ENCODE peak calls at places on chromosomes 3 and 15, in six cellular contexts. Q is neuronal stem cell; D is CD4-positive, CD25-positive, alpha-beta regulatory T cell; F is ovary; E is AG04450; V is brain microvascular endothelial cell. S is an unnamed sample.

GRCh38 chr3:75171632-75172230 is 492.4 kb upstream of the FRG2C start:
- DNase-seq in Q (no peak), D (no peak), F (no peak), E (no peak), V (no peak), S (no peak)

GRCh38 chr15:40045572-40046217 is 6.7 kb upstream of the SRP14 start:
- DNase-seq in Q (no peak), D (no peak), F (no peak), E (no peak), V (no peak), S (no peak)

GRCh38 chr15:82679626-82680199 is 30.0 kb downstream of the AP3B2 start:
- DNase-seq in Q (no peak), D (no peak), F (no peak), E (no peak), V (no peak), S (no peak)

GRCh38 chr15:40844543-40844981 is 714 bp downstream of the SPINT1 start:
- DNase-seq in Q (no peak), D (no peak), F (no peak), E (no peak), V (no peak), S (no peak)

GRCh38 chr15:98713585-98714001 is 65.3 kb downstream of the IGF1R start:
- DNase-seq in Q (no peak), D (no peak), F (no peak), E (no peak), V (no peak), S (no peak)

GRCh38 chr15:32718822-32719716 is 1.3 kb downstream of the GREM1 start:
- DNase-seq in Q (peak; percentile 20), D (no peak), F (no peak), E (no peak), V (no peak), S (no peak)

GRCh38 chr3:123397050-123397590 is 51.8 kb downstream of the ADCY5 start:
- DNase-seq in Q (no peak), D (no peak), F (no peak), E (no peak), V (no peak), S (no peak)

GRCh38 chr15:80418892-80419537 is 14.8 kb downstream of the ARNT2 start:
- DNase-seq in Q (no peak), D (no peak), F (no peak), E (peak; percentile 26), V (peak; percentile 36), S (no peak)

GRCh38 chr3:66638717-66639116 is 137.9 kb upstream of the LRIG1 start:
- DNase-seq in Q (no peak), D (no peak), F (no peak), E (no peak), V (no peak), S (no peak)

GRCh38 chr3:159796226-159796625 is 192.4 kb upstream of the IL12A start:
- DNase-seq in Q (no peak), D (no peak), F (no peak), E (no peak), V (no peak), S (no peak)

GRCh38 chr3:119571230-119571629 is 8.1 kb upstream of the ADPRH start:
- DNase-seq in Q (no peak), D (no peak), F (no peak), E (no peak), V (no peak), S (no peak)

GRCh38 chr3:112074616-112075497 is 11.3 kb upstream of the C3orf52 start:
- DNase-seq in Q (no peak), D (no peak), F (no peak), E (peak; percentile 83), V (peak; percentile 96), S (no peak)

GRCh38 chr3:127183931-127184869 is 8.7 kb upstream of the PRR23E start:
- DNase-seq in Q (no peak), D (no peak), F (no peak), E (no peak), V (no peak), S (no peak)

GRCh38 chr3:99651561-99651960 is 13.2 kb downstream of the COL8A1 start:
- DNase-seq in Q (no peak), D (no peak), F (peak; percentile 32), E (no peak), V (peak; percentile 85), S (no peak)

GRCh38 chr3:62332771-62333381 is 40.5 kb downstream of the FEZF2 start:
- DNase-seq in Q (peak; percentile 15), D (no peak), F (no peak), E (no peak), V (peak; percentile 19), S (no peak)

GRCh38 chr3:195756935-195757302 is 36.1 kb downstream of the MUC20 start:
- DNase-seq in Q (no peak), D (no peak), F (no peak), E (no peak), V (no peak), S (no peak)

GRCh38 chr3:195757827-195758226 is 37.0 kb downstream of the MUC20 start:
- DNase-seq in Q (no peak), D (no peak), F (no peak), E (no peak), V (no peak), S (no peak)

GRCh38 chr3:195760345-195760983 is 39.7 kb downstream of the MUC20 start:
- DNase-seq in Q (no peak), D (no peak), F (peak; percentile 56), E (no peak), V (no peak), S (no peak)

GRCh38 chr3:195757371-195757770 is 36.6 kb downstream of the MUC20 start:
- DNase-seq in Q (no peak), D (no peak), F (no peak), E (no peak), V (no peak), S (no peak)

DNA sequence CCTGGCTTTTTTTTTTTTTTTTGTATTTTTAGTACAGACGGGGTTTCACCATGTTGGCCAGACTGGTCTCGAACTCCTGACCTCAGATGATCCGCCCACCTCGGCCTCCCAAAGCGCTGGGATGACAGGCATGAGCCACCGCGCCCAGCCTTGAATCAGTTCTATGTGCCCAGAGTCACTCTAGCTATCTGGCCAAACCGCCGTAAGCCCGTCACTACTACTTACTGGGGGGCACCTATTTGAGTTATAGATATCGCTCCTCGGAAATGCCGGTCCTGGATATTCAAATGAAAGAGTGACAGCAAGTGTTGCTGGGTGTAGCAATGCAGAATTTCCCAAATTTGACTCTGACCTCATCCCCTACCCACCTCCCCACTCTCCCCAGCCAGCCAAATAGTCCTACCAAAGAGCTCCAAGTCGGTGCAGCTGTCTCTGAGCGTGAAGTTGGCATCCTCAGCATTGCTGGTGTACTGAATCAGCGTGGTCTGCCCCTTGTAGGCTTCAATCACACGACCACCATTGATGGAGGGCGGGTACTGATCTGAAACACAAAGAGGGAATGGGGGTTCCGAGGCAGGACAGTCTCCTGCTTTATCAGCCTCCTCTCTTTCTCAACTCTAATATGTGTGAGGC is 38.1 kb downstream of the MUC20 start:
- DNase-seq in Q (no peak), D (no peak), F (no peak), E (no peak), V (no peak), S (no peak)
- H3K27me3 ChIP-seq in Q (no peaks in the 10 kb centered on the region), D (peaks cover 6% of the 10 kb centered on the region), F (no peaks in the 10 kb centered on the region), E (peaks cover 58% of the 10 kb centered on the region), V (peaks cover 28% of the 10 kb centered on the region), S (peaks cover 17% of the 10 kb centered on the region)

GRCh38 chr3:129973853-129974252 is 667 bp upstream of the TRH start:
- DNase-seq in Q (no peak), D (no peak), F (no peak), E (no peak), V (no peak), S (no peak)

GRCh38 chr3:129975332-129976090 is 991 bp downstream of the TRH start:
- DNase-seq in Q (no peak), D (no peak), F (no peak), E (no peak), V (no peak), S (no peak)

GRCh38 chr3:129979891-129980290 is 5.4 kb downstream of the TRH start:
- DNase-seq in Q (no peak), D (no peak), F (no peak), E (no peak), V (no peak), S (no peak)

GRCh38 chr3:129974451-129975331 is at the start of gene TRH:
- DNase-seq in Q (peak; percentile 48), D (no peak), F (no peak), E (no peak), V (no peak), S (no peak)

GRCh38 chr3:129978123-129978522 is 3.6 kb downstream of the TRH start:
- DNase-seq in Q (no peak), D (no peak), F (no peak), E (no peak), V (no peak), S (no peak)
- H3K27me3 ChIP-seq in Q (peaks cover 55% of the 10 kb centered on the region), D (peaks cover 11% of the 10 kb centered on the region), F (no peaks in the 10 kb centered on the region), E (peaks cover 65% of the 10 kb centered on the region), V (peaks cover 48% of the 10 kb centered on the region), S (peaks cover 23% of the 10 kb centered on the region)

DNA sequence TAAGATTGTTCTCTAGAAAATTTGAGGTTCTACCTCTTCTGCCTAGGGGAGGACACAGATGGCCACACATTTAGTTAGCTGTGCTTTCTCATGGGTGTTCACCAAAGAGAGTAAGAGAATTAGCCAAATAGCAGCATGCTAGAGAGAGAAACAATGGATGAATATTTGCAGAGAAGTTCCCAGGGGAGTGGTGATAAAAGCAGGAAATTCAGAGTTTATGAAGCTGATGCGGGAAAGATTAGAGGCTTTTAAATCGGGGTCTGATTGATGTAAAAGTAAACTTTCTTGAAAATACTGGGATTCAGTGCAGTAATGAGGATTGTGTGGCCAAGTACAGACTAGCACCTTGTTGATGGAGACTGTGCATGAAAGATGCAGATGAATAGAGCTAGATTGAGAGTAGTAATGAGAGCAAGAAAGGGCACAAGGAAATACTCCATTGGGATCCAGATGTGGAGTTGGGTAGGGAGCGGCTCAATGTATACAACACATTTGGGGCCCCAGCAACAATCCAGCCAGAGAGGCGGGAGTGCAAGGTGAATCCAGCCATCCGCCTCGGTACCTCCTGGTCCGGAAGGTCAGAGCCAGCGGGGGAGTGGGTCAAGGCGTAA is 8.8 kb downstream of the ISL2 start:
- DNase-seq in Q (no peak), D (no peak), F (no peak), E (no peak), V (no peak), S (no peak)
- H3K27me3 ChIP-seq in Q (peaks cover 76% of the 10 kb centered on the region), D (peaks cover 46% of the 10 kb centered on the region), F (peaks cover 11% of the 10 kb centered on the region), E (peaks cover 47% of the 10 kb centered on the region), V (peaks cover 74% of the 10 kb centered on the region), S (peaks cover 72% of the 10 kb centered on the region)

GRCh38 chr15:88742161-88742560 is 61.1 kb upstream of the ACAN start:
- DNase-seq in Q (no peak), D (no peak), F (no peak), E (no peak), V (no peak), S (no peak)

GRCh38 chr15:88741046-88741445 is 62.2 kb upstream of the ACAN start:
- DNase-seq in Q (no peak), D (no peak), F (no peak), E (no peak), V (no peak), S (no peak)

GRCh38 chr15:88739541-88739940 is 63.7 kb upstream of the ACAN start:
- DNase-seq in Q (no peak), D (no peak), F (no peak), E (no peak), V (no peak), S (no peak)

GRCh38 chr15:88740356-88740755 is 62.9 kb upstream of the ACAN start:
- DNase-seq in Q (no peak), D (no peak), F (no peak), E (no peak), V (no peak), S (no peak)

DNA sequence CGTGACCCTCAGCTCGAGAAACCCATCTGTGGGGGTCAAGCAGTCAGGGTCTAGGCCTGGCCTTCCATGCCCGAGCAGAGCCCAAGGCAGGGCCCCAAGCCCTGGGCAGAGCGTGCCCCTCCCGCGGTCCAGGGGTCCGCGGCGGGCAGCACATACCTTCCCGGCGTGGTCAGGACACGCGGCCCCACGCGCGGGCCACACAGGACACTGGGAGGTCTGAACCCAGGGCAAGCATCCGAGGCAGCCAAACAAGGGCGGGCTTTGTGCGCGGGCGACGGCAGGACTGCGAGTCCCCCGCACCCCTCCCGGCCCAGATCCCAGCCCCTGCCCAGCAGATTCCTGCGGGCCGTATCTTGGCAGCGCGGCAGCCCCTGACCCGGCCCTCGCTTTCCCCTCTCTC is 61.6 kb upstream of the ACAN start:
- DNase-seq in Q (no peak), D (no peak), F (no peak), E (no peak), V (no peak), S (no peak)
- H3K27me3 ChIP-seq in Q (no peaks in the 10 kb centered on the region), D (peaks cover 8% of the 10 kb centered on the region), F (no peaks in the 10 kb centered on the region), E (peaks cover 20% of the 10 kb centered on the region), V (no peaks in the 10 kb centered on the region), S (no peaks in the 10 kb centered on the region)

S was measured in effector memory CD4-positive, alpha-beta T cell.